ENCODE peak calls at places on chromosome 1, in seven cellular contexts. One of them, this sample, is unnamed.

GRCh38 chr1:247857069-247857985 is at the start of gene TRIM58:
- DNase-seq in H1: peak; percentile 73
- DNase-seq in GM12878: no peak
- DNase-seq in K562: peak; percentile 92
- DNase-seq in HCT116: no peak
- DNase-seq in SK-N-SH: peak; percentile 62
- DNase-seq in HepG2: no peak
- DNase-seq in this sample: peak; percentile 57

GRCh38 chr1:229671310-229671709 is 45.3 kb downstream of the URB2 start:
- DNase-seq in H1: no peak
- DNase-seq in GM12878: no peak
- DNase-seq in K562: no peak
- DNase-seq in HCT116: no peak
- DNase-seq in SK-N-SH: no peak
- DNase-seq in HepG2: no peak
- DNase-seq in this sample: no peak

GRCh38 chr1:199243423-199244061 is 604.7 kb downstream of the PTPRC start:
- DNase-seq in H1: peak; percentile 90
- DNase-seq in GM12878: peak; percentile 67
- DNase-seq in K562: no peak
- DNase-seq in HCT116: peak; percentile 48
- DNase-seq in SK-N-SH: peak; percentile 32
- DNase-seq in HepG2: peak; percentile 1
- DNase-seq in this sample: peak; percentile 91

GRCh38 chr1:181779343-181779742 is 282.2 kb downstream of the ZNF648 start:
- DNase-seq in H1: no peak
- DNase-seq in GM12878: no peak
- DNase-seq in K562: no peak
- DNase-seq in HCT116: no peak
- DNase-seq in SK-N-SH: no peak
- DNase-seq in HepG2: no peak
- DNase-seq in this sample: no peak

GRCh38 chr1:229137274-229137673 is 133.6 kb upstream of the RAB4A start:
- DNase-seq in H1: no peak
- DNase-seq in GM12878: no peak
- DNase-seq in K562: no peak
- DNase-seq in HCT116: no peak
- DNase-seq in SK-N-SH: no peak
- DNase-seq in HepG2: no peak
- DNase-seq in this sample: no peak

GRCh38 chr1:19213580-19213979 is 3.5 kb upstream of the UBR4 start:
- DNase-seq in H1: no peak
- DNase-seq in GM12878: no peak
- DNase-seq in K562: no peak
- DNase-seq in HCT116: no peak
- DNase-seq in SK-N-SH: no peak
- DNase-seq in HepG2: no peak
- DNase-seq in this sample: no peak

GRCh38 chr1:185804206-185804605 is 70.0 kb downstream of the HMCN1 start:
- DNase-seq in H1: no peak
- DNase-seq in GM12878: no peak
- DNase-seq in K562: no peak
- DNase-seq in HCT116: no peak
- DNase-seq in SK-N-SH: no peak
- DNase-seq in HepG2: no peak
- DNase-seq in this sample: peak; percentile 33

GRCh38 chr1:41581216-41582003 is 96.9 kb upstream of the EDN2 start:
- DNase-seq in H1: no peak
- DNase-seq in GM12878: no peak
- DNase-seq in K562: no peak
- DNase-seq in HCT116: no peak
- DNase-seq in SK-N-SH: no peak
- DNase-seq in HepG2: no peak
- DNase-seq in this sample: no peak

GRCh38 chr1:77371396-77371795 is 89.6 kb downstream of the AK5 start:
- DNase-seq in H1: no peak
- DNase-seq in GM12878: no peak
- DNase-seq in K562: no peak
- DNase-seq in HCT116: no peak
- DNase-seq in SK-N-SH: no peak
- DNase-seq in HepG2: no peak
- DNase-seq in this sample: no peak

GRCh38 chr1:206709772-206710456 is 25.2 kb downstream of the MAPKAPK2 start:
- DNase-seq in H1: no peak
- DNase-seq in GM12878: no peak
- DNase-seq in K562: peak; percentile 51
- DNase-seq in HCT116: no peak
- DNase-seq in SK-N-SH: no peak
- DNase-seq in HepG2: peak; percentile 39
- DNase-seq in this sample: no peak

GRCh38 chr1:18972531-18972930 is 16.1 kb upstream of the IFFO2 start:
- DNase-seq in H1: no peak
- DNase-seq in GM12878: no peak
- DNase-seq in K562: no peak
- DNase-seq in HCT116: no peak
- DNase-seq in SK-N-SH: no peak
- DNase-seq in HepG2: no peak
- DNase-seq in this sample: peak; percentile 37

GRCh38 chr1:231032963-231033362 is 7.1 kb downstream of the FAM89A start:
- DNase-seq in H1: no peak
- DNase-seq in GM12878: no peak
- DNase-seq in K562: no peak
- DNase-seq in HCT116: no peak
- DNase-seq in SK-N-SH: no peak
- DNase-seq in HepG2: no peak
- DNase-seq in this sample: no peak

GRCh38 chr1:115506523-115507255 is 135.1 kb upstream of the VANGL1 start:
- DNase-seq in H1: no peak
- DNase-seq in GM12878: no peak
- DNase-seq in K562: no peak
- DNase-seq in HCT116: no peak
- DNase-seq in SK-N-SH: no peak
- DNase-seq in HepG2: no peak
- DNase-seq in this sample: no peak
- TF ChIP-seq JUND in H1: no peak
- TF ChIP-seq JUND in GM12878: no peak
- TF ChIP-seq JUND in K562: no peak
- TF ChIP-seq JUND in HCT116: no peak
- TF ChIP-seq JUND in SK-N-SH: no peak
- TF ChIP-seq JUND in HepG2: no peak
- TF ChIP-seq JUND in this sample: no peak

DNA sequence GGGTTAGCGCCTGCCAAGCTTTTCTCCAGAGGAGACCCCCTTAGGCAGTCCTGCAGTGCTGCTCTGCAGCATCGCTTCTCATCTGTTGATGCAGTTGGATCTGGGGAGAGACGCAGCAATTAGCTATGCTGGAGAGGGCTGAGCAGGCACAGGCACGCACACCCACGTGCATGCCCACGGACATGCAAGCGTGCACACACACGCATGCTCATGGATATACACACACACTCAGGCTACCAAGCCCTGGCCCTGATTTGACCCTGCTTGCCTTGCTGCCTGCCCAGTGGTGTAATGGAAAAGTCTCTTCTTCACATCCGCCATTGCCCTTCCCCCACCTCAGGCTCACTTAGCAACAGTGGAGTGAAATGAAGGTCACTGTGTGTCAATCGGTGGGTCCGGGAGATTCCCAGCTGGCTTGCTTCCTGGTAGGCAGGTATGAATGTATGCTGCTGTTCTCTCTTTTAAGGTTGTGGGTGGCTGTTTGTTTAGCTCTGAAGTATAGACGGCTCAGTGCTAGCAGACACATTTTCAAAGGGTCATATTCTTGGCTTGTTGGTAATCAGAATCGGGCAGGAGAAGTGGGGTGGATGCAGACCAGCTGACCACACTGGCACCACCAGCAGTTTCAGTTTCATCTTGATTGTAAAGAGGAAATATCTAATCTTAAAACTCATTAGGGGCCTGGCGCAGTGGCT is 9.5 kb downstream of the ATP1B1 start:
- DNase-seq in H1: no peak
- DNase-seq in GM12878: peak; percentile 66
- DNase-seq in K562: no peak
- DNase-seq in HCT116: no peak
- DNase-seq in SK-N-SH: peak; percentile 56
- DNase-seq in HepG2: peak; percentile 96
- DNase-seq in this sample: no peak
- TF ChIP-seq JUND in H1: no peak
- TF ChIP-seq JUND in GM12878: no peak
- TF ChIP-seq JUND in K562: no peak
- TF ChIP-seq JUND in HCT116: no peak
- TF ChIP-seq JUND in SK-N-SH: no peak
- TF ChIP-seq JUND in HepG2: peak; percentile 42
- TF ChIP-seq JUND in this sample: no peak

GRCh38 chr1:76279387-76279748 is 204.8 kb downstream of the ST6GALNAC3 start:
- DNase-seq in H1: no peak
- DNase-seq in GM12878: no peak
- DNase-seq in K562: no peak
- DNase-seq in HCT116: no peak
- DNase-seq in SK-N-SH: peak; percentile 43
- DNase-seq in HepG2: no peak
- DNase-seq in this sample: peak; percentile 12

GRCh38 chr1:76269175-76269574 is 194.6 kb downstream of the ST6GALNAC3 start:
- DNase-seq in H1: no peak
- DNase-seq in GM12878: no peak
- DNase-seq in K562: no peak
- DNase-seq in HCT116: no peak
- DNase-seq in SK-N-SH: no peak
- DNase-seq in HepG2: no peak
- DNase-seq in this sample: no peak

GRCh38 chr1:76268341-76268740 is 193.8 kb downstream of the ST6GALNAC3 start:
- DNase-seq in H1: no peak
- DNase-seq in GM12878: no peak
- DNase-seq in K562: no peak
- DNase-seq in HCT116: no peak
- DNase-seq in SK-N-SH: no peak
- DNase-seq in HepG2: no peak
- DNase-seq in this sample: no peak

GRCh38 chr1:76278711-76279386 is 204.3 kb downstream of the ST6GALNAC3 start:
- DNase-seq in H1: no peak
- DNase-seq in GM12878: no peak
- DNase-seq in K562: no peak
- DNase-seq in HCT116: no peak
- DNase-seq in SK-N-SH: peak; percentile 38
- DNase-seq in HepG2: no peak
- DNase-seq in this sample: peak; percentile 3

GRCh38 chr1:76274302-76274701 is 199.8 kb downstream of the ST6GALNAC3 start:
- DNase-seq in H1: no peak
- DNase-seq in GM12878: no peak
- DNase-seq in K562: no peak
- DNase-seq in HCT116: no peak
- DNase-seq in SK-N-SH: no peak
- DNase-seq in HepG2: no peak
- DNase-seq in this sample: no peak
- TF ChIP-seq JUND in H1: no peak
- TF ChIP-seq JUND in GM12878: no peak
- TF ChIP-seq JUND in K562: no peak
- TF ChIP-seq JUND in HCT116: no peak
- TF ChIP-seq JUND in SK-N-SH: peak; percentile 70
- TF ChIP-seq JUND in HepG2: no peak
- TF ChIP-seq JUND in this sample: no peak

DNA sequence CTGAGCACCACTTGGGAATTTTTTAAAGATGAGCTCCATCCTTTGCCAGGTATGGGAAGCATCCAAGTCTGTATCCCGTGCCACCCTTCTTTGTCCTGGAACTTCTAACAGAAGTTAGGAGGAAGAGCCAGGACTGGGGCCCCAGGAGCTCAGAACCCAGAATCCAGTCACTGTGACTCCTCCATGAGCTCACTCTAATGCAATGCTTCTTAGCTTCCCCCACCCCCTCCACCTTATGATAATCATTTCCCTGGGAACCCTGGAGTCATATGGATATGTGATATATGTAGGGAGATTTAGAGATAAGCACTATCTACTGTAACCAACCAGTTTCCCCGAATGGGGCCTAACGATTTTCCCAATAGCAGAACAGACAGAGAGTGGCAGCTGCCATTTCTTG is 758 bp upstream of the SPRR5 start:
- DNase-seq in H1: no peak
- DNase-seq in GM12878: no peak
- DNase-seq in K562: no peak
- DNase-seq in HCT116: no peak
- DNase-seq in SK-N-SH: no peak
- DNase-seq in HepG2: no peak
- DNase-seq in this sample: no peak
- TF ChIP-seq JUND in H1: no peak
- TF ChIP-seq JUND in GM12878: no peak
- TF ChIP-seq JUND in K562: no peak
- TF ChIP-seq JUND in HCT116: no peak
- TF ChIP-seq JUND in SK-N-SH: no peak
- TF ChIP-seq JUND in HepG2: no peak
- TF ChIP-seq JUND in this sample: no peak

DNA sequence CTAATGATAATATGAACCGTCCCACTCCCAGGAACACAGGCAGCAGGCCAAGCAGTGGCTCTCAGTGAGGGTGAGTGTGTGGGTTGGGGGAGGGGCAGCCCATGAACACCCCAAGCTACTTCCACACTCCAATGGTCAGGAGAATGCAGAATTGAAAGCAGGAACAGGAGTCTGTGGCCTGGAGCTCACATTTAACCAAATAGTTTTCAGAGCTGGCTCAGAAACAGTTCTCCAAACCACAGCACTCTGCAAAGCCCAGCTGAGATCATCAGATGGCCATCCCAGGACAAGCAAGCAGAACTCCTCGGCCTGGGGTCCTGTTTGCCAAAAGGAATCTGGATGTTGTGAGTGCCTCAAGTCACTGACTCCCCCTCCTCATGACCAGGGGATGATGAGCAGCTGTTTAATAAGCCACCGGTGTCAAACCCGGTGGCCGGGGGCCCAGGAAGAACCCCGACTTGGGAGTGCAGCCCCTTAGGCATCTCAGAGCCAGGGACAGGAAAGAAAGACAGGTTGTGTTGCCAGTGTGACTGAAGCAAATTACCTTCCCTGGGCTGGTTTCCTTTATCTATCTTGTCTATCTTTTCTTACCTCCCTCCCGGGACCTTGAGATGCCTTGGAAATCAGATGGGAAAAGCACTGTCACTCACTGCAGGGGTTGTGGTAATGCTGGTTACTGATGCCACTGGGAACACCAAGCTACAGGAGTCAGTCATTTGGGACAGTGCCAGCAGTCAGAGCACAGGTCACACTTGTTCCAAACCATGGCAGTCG is 20.4 kb downstream of the DEGS1 start:
- DNase-seq in H1: peak; percentile 75
- DNase-seq in GM12878: peak; percentile 70
- DNase-seq in K562: no peak
- DNase-seq in HCT116: no peak
- DNase-seq in SK-N-SH: peak; percentile 40
- DNase-seq in HepG2: no peak
- DNase-seq in this sample: no peak
- TF ChIP-seq JUND in H1: no peak
- TF ChIP-seq JUND in GM12878: no peak
- TF ChIP-seq JUND in K562: no peak
- TF ChIP-seq JUND in HCT116: no peak
- TF ChIP-seq JUND in SK-N-SH: peak; percentile 10
- TF ChIP-seq JUND in HepG2: no peak
- TF ChIP-seq JUND in this sample: no peak